ENCODE peak calls at places on chromosomes 16 and 17, in seven cellular contexts. O is stimulated activated CD4-positive, alpha-beta T cell treated with anti-CD3 and anti-CD28 coated beads, TNF-alpha, amount 100 ng/mL, for 1 hour; L is NCI-H69; D is RWPE1; A is WTC11; P is hepatic stellate cell; I is NCI-H1092. U is an unnamed sample.

GRCh38 chr17:41962768-41963434 is 3.7 kb upstream of the CNP start:
- DNase-seq in O (peak), L (peak), D (peak), A (peak), P (peak), I (peak), U (peak)

GRCh38 chr17:4573682-4574081 is 10.6 kb upstream of the SMTNL2 start:
- DNase-seq in O (peak), L (no peak), D (no peak), A (no peak), P (no peak), I (no peak), U (no peak)

GRCh38 chr17:81400154-81400938 is 5.1 kb downstream of the BAHCC1 start:
- DNase-seq in O (no peak), L (no peak), D (no peak), A (peak), P (peak), I (no peak), U (peak)

GRCh38 chr17:77496401-77496801 is 355.6 kb downstream of the SEC14L1 start:
- DNase-seq in O (no peak), L (no peak), D (no peak), A (no peak), P (no peak), I (no peak), U (no peak)

GRCh38 chr16:2963611-2964415 is at the start of gene KREMEN2:
- DNase-seq in O (peak), L (peak), D (peak), A (peak), P (no peak), I (no peak), U (peak)

GRCh38 chr16:65700599-65700998 is 578.7 kb upstream of the CDH11 start:
- DNase-seq in O (no peak), L (no peak), D (no peak), A (no peak), P (no peak), I (no peak), U (peak)

GRCh38 chr16:23914935-23915549 is 79.3 kb downstream of the PRKCB start:
- DNase-seq in O (no peak), L (peak), D (no peak), A (no peak), P (no peak), I (peak), U (no peak)

GRCh38 chr17:19327039-19327776 is 35.3 kb downstream of the B9D1 start:
- DNase-seq in O (no peak), L (no peak), D (peak), A (peak), P (peak), I (no peak), U (no peak)

GRCh38 chr17:9401434-9401833 is 174.2 kb downstream of the STX8 start:
- DNase-seq in O (no peak), L (no peak), D (peak), A (no peak), P (no peak), I (no peak), U (no peak)

GRCh38 chr17:43772877-43773648 is 5.7 kb downstream of the DUSP3 start:
- DNase-seq in O (no peak), L (no peak), D (no peak), A (no peak), P (no peak), I (no peak), U (no peak)

GRCh38 chr16:2027024-2028010 is 615 bp downstream of the NHERF2 start:
- DNase-seq in O (no peak), L (peak), D (no peak), A (no peak), P (peak), I (no peak), U (peak)

GRCh38 chr16:87584271-87584670 is 18.0 kb upstream of the JPH3 start:
- DNase-seq in O (no peak), L (no peak), D (no peak), A (no peak), P (peak), I (no peak), U (no peak)

GRCh38 chr17:17446666-17447155 is 30.1 kb upstream of the MED9 start:
- DNase-seq in O (no peak), L (no peak), D (no peak), A (no peak), P (no peak), I (no peak), U (no peak)

GRCh38 chr16:89358030-89359005 is 132.0 kb downstream of the ANKRD11 start:
- DNase-seq in O (no peak), L (no peak), D (no peak), A (no peak), P (no peak), I (no peak), U (no peak)

GRCh38 chr16:75267631-75268264 is 16.3 kb upstream of the BCAR1 start:
- DNase-seq in O (no peak), L (peak), D (peak), A (no peak), P (no peak), I (peak), U (no peak)

GRCh38 chr17:8709006-8709405 is 35.6 kb downstream of the CCDC42 start:
- DNase-seq in O (no peak), L (no peak), D (no peak), A (no peak), P (no peak), I (no peak), U (no peak)

GRCh38 chr17:61522088-61522487 is 68.9 kb downstream of the NACA2 start:
- DNase-seq in O (no peak), L (no peak), D (no peak), A (no peak), P (no peak), I (no peak), U (no peak)

GRCh38 chr17:40314557-40314953 is 5.6 kb downstream of the RARA start:
- DNase-seq in O (peak), L (peak), D (peak), A (peak), P (peak), I (peak), U (no peak)

GRCh38 chr17:17155568-17155967 is 50.6 kb downstream of the PLD6 start:
- DNase-seq in O (no peak), L (no peak), D (no peak), A (no peak), P (no peak), I (no peak), U (no peak)

GRCh38 chr17:60554377-60554788 is 28.3 kb upstream of the APPBP2 start:
- DNase-seq in O (no peak), L (peak), D (no peak), A (no peak), P (no peak), I (no peak), U (no peak)

GRCh38 chr16:69706256-69706974 is 19.9 kb downstream of the NQO1 start:
- DNase-seq in O (no peak), L (no peak), D (peak), A (no peak), P (no peak), I (no peak), U (no peak)

GRCh38 chr16:85149776-85150175 is 37.5 kb upstream of the CIBAR2 start:
- DNase-seq in O (no peak), L (peak), D (no peak), A (no peak), P (no peak), I (no peak), U (no peak)

GRCh38 chr17:40341808-40342574 is 22.5 kb downstream of the GJD3 start:
- DNase-seq in O (no peak), L (peak), D (peak), A (peak), P (peak), I (peak), U (no peak)

GRCh38 chr17:43599835-43600234 is 53.7 kb upstream of the ETV4 start:
- DNase-seq in O (no peak), L (no peak), D (peak), A (no peak), P (peak), I (no peak), U (no peak)

GRCh38 chr17:2063306-2064146 is 8.6 kb downstream of the HIC1 start:
- DNase-seq in O (no peak), L (no peak), D (no peak), A (no peak), P (no peak), I (no peak), U (no peak)

GRCh38 chr16:21326459-21326858 is 48.4 kb upstream of the CRYM start:
- DNase-seq in O (no peak), L (no peak), D (no peak), A (no peak), P (no peak), I (no peak), U (no peak)

GRCh38 chr17:81258292-81258691 is 19.2 kb downstream of the NDUFAF8 start:
- DNase-seq in O (no peak), L (no peak), D (no peak), A (peak), P (no peak), I (no peak), U (peak)

GRCh38 chr16:23506606-23506994 is 3.7 kb downstream of the GGA2 start:
- DNase-seq in O (no peak), L (no peak), D (no peak), A (no peak), P (no peak), I (no peak), U (no peak)

GRCh38 chr17:48795444-48796162 is 21.4 kb downstream of the TTLL6 start:
- DNase-seq in O (no peak), L (no peak), D (no peak), A (no peak), P (peak), I (no peak), U (no peak)

GRCh38 chr17:34163681-34164080 is 91.4 kb upstream of the CCL2 start:
- DNase-seq in O (no peak), L (peak), D (no peak), A (peak), P (peak), I (no peak), U (peak)

GRCh38 chr16:55203570-55203969 is 120.4 kb upstream of the IRX6 start:
- DNase-seq in O (no peak), L (no peak), D (no peak), A (no peak), P (no peak), I (no peak), U (no peak)

GRCh38 chr17:83160443-83161297 is 81.3 kb downstream of the METRNL start:
- DNase-seq in O (no peak), L (no peak), D (no peak), A (no peak), P (no peak), I (no peak), U (no peak)

GRCh38 chr16:76970087-76970744 is 220.8 kb upstream of the MON1B start:
- DNase-seq in O (no peak), L (peak), D (no peak), A (no peak), P (no peak), I (no peak), U (no peak)

GRCh38 chr16:4988647-4989046 is 30.5 kb downstream of the SEC14L5 start:
- DNase-seq in O (no peak), L (no peak), D (no peak), A (no peak), P (no peak), I (no peak), U (no peak)

GRCh38 chr17:40910441-40910841 is 25.4 kb upstream of the KRT20 start:
- DNase-seq in O (no peak), L (no peak), D (no peak), A (no peak), P (peak), I (no peak), U (no peak)

GRCh38 chr16:53080345-53081031 is 25.7 kb downstream of the CHD9 start:
- DNase-seq in O (no peak), L (peak), D (peak), A (no peak), P (peak), I (no peak), U (peak)

GRCh38 chr17:81966343-81967243 is 5.6 kb upstream of the NOTUM start:
- DNase-seq in O (no peak), L (peak), D (no peak), A (peak), P (no peak), I (no peak), U (peak)

GRCh38 chr17:29807520-29808361 is 122.3 kb downstream of the SSH2 start:
- DNase-seq in O (peak), L (peak), D (peak), A (peak), P (peak), I (peak), U (peak)

GRCh38 chr16:67109407-67110135 is at the start of gene PHAF1:
- DNase-seq in O (peak), L (peak), D (peak), A (peak), P (peak), I (peak), U (peak)

U was measured in ELF-1.